ENCODE peak calls at places on chromosomes 12 and 14, in eight cellular contexts. Z is thoracic aorta, P is heart right ventricle, J is bronchial epithelial cell, N is brain microvascular endothelial cell, L is heart left ventricle, M is IMR-90, G is BE2C. W is an unnamed sample. For H3K36me3, the result is how much of the 10 kb centered on the place peaks cover.

GRCh38 chr12:55932546-55932919 is 1.6 kb downstream of the DGKA start:
- DNase-seq in M (peak), G (no peak), N (peak), L (no peak), Z (no peak), P (no peak), J (peak), W (peak)

GRCh38 chr12:20492251-20492728 is 124.0 kb downstream of the PDE3A start:
- DNase-seq in P (no peak), J (peak), L (no peak), Z (peak), M (peak), G (no peak), N (peak), W (no peak)

GRCh38 chr14:70641548-70642312 is at the start of gene TTC9:
- DNase-seq in G (peak), Z (no peak), M (no peak), J (no peak), L (no peak), N (no peak), P (peak), W (peak)

GRCh38 chr12:100688451-100688864 is 106.1 kb upstream of the ANO4 start:
- DNase-seq in L (no peak), J (peak), G (no peak), N (no peak), P (no peak), M (no peak), Z (no peak), W (no peak)

GRCh38 chr12:65611396-65611795 is 212.9 kb upstream of the HMGA2 start:
- DNase-seq in G (no peak), L (no peak), M (no peak), J (peak), P (no peak), Z (no peak), N (no peak), W (no peak)

GRCh38 chr12:4911316-4911994 is 1.8 kb downstream of the KCNA1 start:
- DNase-seq in P (no peak), Z (no peak), L (no peak), G (no peak), N (no peak), M (no peak), J (no peak), W (no peak)

GRCh38 chr14:36223558-36223957 is 47.0 kb upstream of the PTCSC3 start:
- DNase-seq in M (no peak), N (no peak), G (no peak), J (no peak), P (no peak), Z (no peak), L (no peak), W (no peak)

GRCh38 chr12:75041481-75041880 is 168.2 kb downstream of the KCNC2 start:
- DNase-seq in M (no peak), Z (no peak), G (no peak), P (no peak), N (no peak), L (no peak), J (no peak), W (no peak)

GRCh38 chr12:5497329-5498058 is 65.6 kb downstream of the NTF3 start:
- DNase-seq in G (no peak), J (no peak), N (no peak), L (no peak), Z (no peak), M (peak), P (no peak), W (no peak)

GRCh38 chr12:72485017-72485701 is 213.0 kb downstream of the TRHDE start:
- DNase-seq in M (no peak), J (no peak), N (no peak), L (no peak), Z (no peak), P (no peak), G (no peak), W (no peak)

GRCh38 chr14:64806202-64806861 is 73.4 kb downstream of the SPTB start:
- DNase-seq in Z (peak), N (peak), P (no peak), J (peak), L (peak), G (no peak), M (peak), W (no peak)

GRCh38 chr14:34023824-34024767 is 73.2 kb upstream of the EGLN3 start:
- DNase-seq in Z (no peak), G (peak), P (no peak), N (no peak), M (no peak), J (no peak), L (no peak), W (no peak)

GRCh38 chr12:63006536-63006935 is 71.6 kb upstream of the PPM1H start:
- DNase-seq in L (no peak), P (no peak), M (no peak), J (no peak), Z (no peak), N (no peak), G (no peak), W (no peak)

GRCh38 chr12:90854136-90854689 is 100.8 kb downstream of the CCER1 start:
- DNase-seq in G (peak), Z (no peak), L (no peak), N (peak), P (no peak), M (peak), J (peak), W (no peak)

GRCh38 chr12:79262938-79263337 is 398.4 kb downstream of the SYT1 start:
- DNase-seq in J (peak), Z (no peak), L (no peak), N (no peak), G (no peak), M (peak), P (no peak), W (no peak)

GRCh38 chr12:95611676-95612309 is 60.5 kb upstream of the USP44 start:
- DNase-seq in M (peak), L (no peak), P (no peak), J (peak), G (no peak), N (no peak), Z (no peak), W (no peak)

GRCh38 chr12:49671051-49671765 is 36.0 kb downstream of the FMNL3 start:
- DNase-seq in Z (no peak), P (no peak), J (peak), G (no peak), N (no peak), L (no peak), M (no peak), W (peak)

GRCh38 chr12:115137812-115138521 is 454.0 kb upstream of the TBX3 start:
- DNase-seq in M (no peak), J (no peak), N (no peak), G (no peak), L (no peak), Z (no peak), P (no peak), W (no peak)

GRCh38 chr14:90198541-90198940 is 57.8 kb upstream of the PSMC1 start:
- DNase-seq in L (no peak), M (no peak), Z (no peak), G (no peak), P (no peak), N (no peak), J (no peak), W (no peak)

GRCh38 chr12:30794591-30795409 is 40.0 kb upstream of the CAPRIN2 start:
- DNase-seq in L (peak), P (no peak), J (peak), M (peak), N (peak), Z (peak), G (no peak), W (no peak)

GRCh38 chr14:75277796-75278421 is 719 bp upstream of the FOS start:
- DNase-seq in Z (no peak), J (peak), N (peak), G (no peak), L (no peak), P (no peak), M (peak), W (no peak)

GRCh38 chr12:116318738-116319050 is 41.2 kb upstream of the MED13L start:
- DNase-seq in L (no peak), G (no peak), N (no peak), J (peak), P (no peak), Z (no peak), M (no peak), W (no peak)

GRCh38 chr12:21221072-21221471 is 90.1 kb downstream of the SLCO1B1 start:
- DNase-seq in L (no peak), P (no peak), J (no peak), Z (no peak), M (no peak), N (no peak), G (no peak), W (no peak)

GRCh38 chr12:53061404-53062010 is 11.6 kb downstream of the TNS2 start:
- DNase-seq in J (peak), G (no peak), M (no peak), P (no peak), N (no peak), L (peak), Z (no peak), W (no peak)

GRCh38 chr14:85057266-85057665 is 472.7 kb upstream of the FLRT2 start:
- DNase-seq in J (no peak), P (no peak), N (no peak), M (no peak), Z (no peak), L (no peak), G (no peak), W (no peak)

GRCh38 chr12:56081393-56082347 is 1.7 kb downstream of the ERBB3 start:
- DNase-seq in Z (no peak), N (no peak), L (no peak), P (no peak), J (no peak), G (peak), M (no peak), W (no peak)

GRCh38 chr14:104581521-104581920 is 2.0 kb downstream of the C14orf180 start:
- DNase-seq in Z (no peak), P (no peak), M (no peak), L (no peak), J (no peak), N (no peak), G (no peak), W (no peak)

GRCh38 chr14:104582649-104583048 is 3.1 kb downstream of the C14orf180 start:
- DNase-seq in M (no peak), N (no peak), Z (no peak), G (peak), L (peak), P (peak), J (no peak), W (no peak)

GRCh38 chr14:104580961-104581360 is 1.4 kb downstream of the C14orf180 start:
- DNase-seq in J (peak), N (no peak), P (peak), Z (no peak), G (peak), L (peak), M (peak), W (no peak)

GRCh38 chr14:104583424-104584114 is 4.0 kb downstream of the C14orf180 start:
- DNase-seq in L (no peak), M (no peak), Z (no peak), N (no peak), P (no peak), J (no peak), G (no peak), W (no peak)

GRCh38 chr14:104582005-104582404 is 2.4 kb downstream of the C14orf180 start:
- DNase-seq in L (peak), Z (no peak), J (no peak), P (peak), N (no peak), G (no peak), M (no peak), W (no peak)
- H3K4me3 ChIP-seq in L (peak), Z (peak), J (no peak), P (peak), N (no peak), G (no peak), M (no peak), W (no peak)

GRCh38 chr14:20382526-20382925 is 30.8 kb downstream of the TEP1 start:
- DNase-seq in J (no peak), G (no peak), Z (no peak), L (no peak), M (no peak), N (no peak), P (no peak), W (no peak)

GRCh38 chr14:20381341-20381740 is 32.0 kb downstream of the TEP1 start:
- DNase-seq in J (no peak), M (no peak), P (no peak), N (no peak), G (no peak), Z (no peak), L (no peak), W (no peak)

GRCh38 chr14:20383032-20383431 is 30.3 kb downstream of the TEP1 start:
- DNase-seq in N (no peak), G (no peak), L (no peak), J (no peak), M (no peak), P (no peak), Z (no peak), W (no peak)

GRCh38 chr14:20377171-20377570 is 33.7 kb downstream of the PARP2 start:
- DNase-seq in G (no peak), N (no peak), L (no peak), M (no peak), P (no peak), J (no peak), Z (no peak), W (no peak)

DNA sequence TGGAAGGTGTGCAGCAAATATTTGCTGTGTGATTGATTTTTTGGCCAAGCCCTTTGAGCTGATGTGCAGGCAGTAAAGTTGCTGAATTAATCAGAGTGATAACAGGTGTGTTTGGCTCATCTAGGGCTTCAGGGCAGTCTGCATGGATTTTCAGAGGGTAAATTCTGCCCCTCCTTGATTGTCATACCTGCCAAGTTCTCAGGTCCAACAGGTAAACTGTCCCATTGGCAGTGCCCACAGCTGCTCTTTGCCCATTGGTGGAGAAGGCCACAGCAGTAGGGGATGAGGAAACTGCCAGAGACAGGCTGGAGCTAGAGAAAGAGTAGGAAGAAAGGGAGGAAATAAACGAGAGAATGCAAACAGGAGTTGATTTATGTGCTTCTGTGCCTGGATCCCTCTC is 33.6 kb downstream of the TEP1 start:
- DNase-seq in P (no peak), J (no peak), L (no peak), N (no peak), M (no peak), G (no peak), Z (no peak), W (no peak)
- H3K36me3 ChIP-seq in P (half or more), J (half or more), L (under half), N (half or more), M (half or more), G (under half), Z (half or more), W (half or more)

GRCh38 chr12:644818-645552 is 18.3 kb downstream of the NINJ2 start:
- DNase-seq in Z (no peak), N (no peak), J (no peak), M (no peak), G (no peak), L (peak), P (no peak), W (no peak)

GRCh38 chr12:645563-646071 is 17.6 kb downstream of the NINJ2 start:
- DNase-seq in Z (no peak), L (peak), N (peak), G (no peak), J (peak), M (peak), P (no peak), W (no peak)

GRCh38 chr12:643478-644292 is 19.6 kb downstream of the NINJ2 start:
- DNase-seq in Z (no peak), L (peak), P (peak), G (no peak), M (no peak), N (no peak), J (no peak), W (no peak)

GRCh38 chr12:642633-643477 is 20.4 kb downstream of the NINJ2 start:
- DNase-seq in J (no peak), N (no peak), G (no peak), P (peak), M (peak), L (peak), Z (no peak), W (peak)

GRCh38 chr12:644293-644639 is 19.0 kb downstream of the NINJ2 start:
- DNase-seq in N (no peak), G (no peak), P (no peak), J (no peak), Z (no peak), M (no peak), L (no peak), W (no peak)
- H3K4me3 ChIP-seq in N (no peak), G (no peak), P (no peak), J (no peak), Z (peak), M (no peak), L (no peak), W (peak)

GRCh38 chr14:55381561-55381960 is 30.1 kb downstream of the ATG14 start:
- DNase-seq in J (no peak), G (no peak), M (no peak), L (no peak), N (no peak), Z (no peak), P (no peak), W (no peak)
- H3K36me3 ChIP-seq in J (under half), G (under half), M (under half), L (under half), N (under half), Z (under half), P (under half), W (under half)

DNA sequence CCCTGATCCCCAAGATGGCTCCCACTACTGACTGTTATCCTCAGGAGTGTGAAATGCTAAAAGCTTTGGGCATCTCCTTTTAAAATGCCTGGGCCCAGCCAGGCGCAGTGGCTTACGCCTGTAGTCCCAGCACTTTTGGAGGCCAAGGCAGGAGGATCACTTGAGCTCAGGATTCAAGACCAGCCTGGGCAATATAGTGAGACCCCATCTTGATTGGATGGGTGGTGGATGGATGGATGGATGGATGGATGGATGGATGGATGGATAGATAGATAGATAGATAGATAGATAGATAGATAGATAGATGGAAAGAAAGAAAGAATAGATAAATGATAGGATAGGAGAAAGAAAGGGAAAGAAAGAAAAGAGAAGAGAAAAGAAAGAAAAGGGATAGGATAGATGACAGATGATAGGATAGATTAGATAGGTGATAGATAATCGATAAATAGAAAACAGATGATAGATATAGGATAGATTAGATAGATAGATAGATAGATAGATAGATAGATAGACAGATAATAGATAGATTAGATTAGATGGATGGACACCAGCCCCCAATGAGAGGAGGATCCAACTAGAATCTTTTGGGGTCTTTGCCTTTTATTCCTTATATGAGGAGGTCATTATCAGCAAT is 9.5 kb downstream of the P2RX4 start:
- DNase-seq in J (no peak), M (no peak), G (no peak), L (no peak), N (no peak), P (no peak), Z (no peak), W (no peak)
- H3K4me3 ChIP-seq in J (no peak), M (no peak), G (no peak), L (no peak), N (no peak), P (no peak), Z (no peak), W (no peak)

GRCh38 chr14:103630364-103631108 is 1.5 kb downstream of the KLC1 start:
- DNase-seq in G (no peak), J (peak), P (no peak), Z (no peak), M (peak), L (no peak), N (no peak), W (no peak)
- H3K36me3 ChIP-seq in G (under half), J (under half), P (under half), Z (under half), M (under half), L (under half), N (under half), W (under half)

GRCh38 chr12:69616025-69616424 is 5.3 kb upstream of the LRRC10 start:
- DNase-seq in P (no peak), G (no peak), J (no peak), N (no peak), Z (no peak), M (no peak), L (no peak), W (no peak)

GRCh38 chr12:69608114-69608513 is 2.6 kb downstream of the LRRC10 start:
- DNase-seq in G (no peak), L (no peak), N (no peak), P (no peak), M (no peak), Z (no peak), J (no peak), W (no peak)

GRCh38 chr12:69610126-69610525 is 581 bp downstream of the LRRC10 start:
- DNase-seq in J (no peak), M (no peak), P (no peak), G (no peak), L (no peak), N (no peak), Z (no peak), W (no peak)

GRCh38 chr12:69613351-69613750 is 2.6 kb upstream of the LRRC10 start:
- DNase-seq in P (no peak), L (no peak), N (no peak), M (no peak), G (no peak), Z (no peak), J (no peak), W (no peak)

DNA sequence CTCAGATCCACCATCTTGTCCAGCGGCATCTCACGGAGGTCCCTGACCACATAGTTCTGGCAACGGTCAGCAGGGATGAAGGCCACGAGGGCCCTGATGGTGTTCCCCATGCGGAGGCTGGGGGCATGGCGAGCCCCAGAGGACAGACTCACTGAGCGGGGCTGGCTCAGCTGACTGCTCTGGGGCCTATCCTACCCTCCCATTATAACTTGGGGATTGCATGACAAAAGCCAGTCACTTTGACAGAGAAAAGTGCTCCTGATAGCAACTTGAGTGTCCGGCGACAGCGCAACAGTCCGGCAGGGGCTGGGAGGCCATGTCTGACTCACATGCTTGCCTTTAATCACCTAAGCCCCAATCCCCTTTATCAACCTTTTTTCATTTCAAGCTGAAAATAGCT is at the start of gene LRRC10:
- DNase-seq in P (peak), N (no peak), J (no peak), G (no peak), Z (no peak), M (no peak), L (peak), W (no peak)
- H3K4me3 ChIP-seq in P (no peak), N (no peak), J (no peak), G (no peak), Z (no peak), M (no peak), L (peak), W (no peak)

DNA sequence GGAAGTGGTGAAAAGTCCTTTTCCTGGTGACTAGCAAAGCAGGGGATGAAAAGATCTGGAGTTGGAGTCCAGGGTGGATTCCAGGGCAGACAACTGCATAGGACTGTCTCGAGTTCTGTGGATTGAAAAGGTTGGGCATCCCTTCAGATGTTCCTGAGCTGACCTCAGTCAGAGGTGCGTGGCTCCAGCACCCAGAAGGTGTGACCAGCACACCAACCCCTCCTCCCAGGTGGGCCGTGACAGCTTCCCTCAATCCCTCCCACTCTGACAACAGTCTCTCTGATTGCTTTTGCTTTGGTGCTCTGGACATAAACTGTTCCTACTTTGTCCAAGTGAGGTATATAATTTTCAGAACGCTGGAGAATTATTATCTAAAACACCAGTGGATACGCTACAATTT is 88.1 kb downstream of the DAD1 start:
- DNase-seq in L (no peak), P (no peak), Z (no peak), J (no peak), G (no peak), M (no peak), N (no peak), W (no peak)
- H3K36me3 ChIP-seq in L (under half), P (under half), Z (under half), J (under half), G (under half), M (under half), N (under half), W (under half)

W was measured in CD8-positive, alpha-beta memory T cell.